ENCODE peak calls at places on chromosomes 16 and 17, in six cellular contexts. N, M, J, Y, V and L are unnamed samples.

GRCh38 chr16:79272141-79272577 is 328.4 kb downstream of the MAF start:
- DNase-seq in N (no peak), M (no peak), J (no peak), Y (no peak), V (no peak), L (no peak)

GRCh38 chr17:67441052-67441738 is 64.1 kb downstream of the PITPNC1 start:
- DNase-seq in N (no peak), M (no peak), J (peak), Y (no peak), V (no peak), L (no peak)

GRCh38 chr17:75073618-75074047 is 14.1 kb upstream of the SLC16A5 start:
- DNase-seq in N (no peak), M (peak), J (no peak), Y (no peak), V (peak), L (no peak)

GRCh38 chr17:72567774-72568173 is 447.0 kb downstream of the SOX9 start:
- DNase-seq in N (no peak), M (no peak), J (no peak), Y (no peak), V (no peak), L (no peak)

GRCh38 chr17:64313577-64313976 is 50.5 kb upstream of the TEX2 start:
- DNase-seq in N (no peak), M (no peak), J (no peak), Y (no peak), V (no peak), L (no peak)

GRCh38 chr17:60601443-60602384 is 1.7 kb downstream of the PPM1D start:
- DNase-seq in N (peak), M (no peak), J (no peak), Y (no peak), V (no peak), L (peak)

GRCh38 chr17:2782030-2782429 is 14.2 kb upstream of the RAP1GAP2 start:
- DNase-seq in N (no peak), M (no peak), J (no peak), Y (no peak), V (no peak), L (no peak)

GRCh38 chr16:86994651-86995171 is 322.5 kb downstream of the C16orf95 start:
- DNase-seq in N (peak), M (no peak), J (no peak), Y (no peak), V (no peak), L (no peak)

GRCh38 chr17:82804442-82805191 is 35.2 kb downstream of the ZNF750 start:
- DNase-seq in N (peak), M (peak), J (no peak), Y (peak), V (peak), L (no peak)

GRCh38 chr17:64993867-64994266 is 62.7 kb downstream of the GNA13 start:
- DNase-seq in N (no peak), M (no peak), J (no peak), Y (no peak), V (no peak), L (no peak)

GRCh38 chr17:42361781-42362186 is 26.5 kb downstream of the STAT3 start:
- DNase-seq in N (no peak), M (no peak), J (no peak), Y (no peak), V (no peak), L (no peak)

GRCh38 chr16:78289368-78289767 is 189.9 kb downstream of the WWOX start:
- DNase-seq in N (no peak), M (no peak), J (no peak), Y (no peak), V (no peak), L (no peak)

GRCh38 chr16:11139624-11140375 is 116.2 kb downstream of the SOCS1 start:
- DNase-seq in N (no peak), M (no peak), J (no peak), Y (no peak), V (no peak), L (no peak)

GRCh38 chr17:1730345-1731193 is 6.1 kb downstream of the WDR81 start:
- DNase-seq in N (peak), M (peak), J (no peak), Y (peak), V (peak), L (peak)

GRCh38 chr17:81039854-81040758 is 5.2 kb downstream of the BAIAP2 start:
- DNase-seq in N (no peak), M (peak), J (no peak), Y (no peak), V (no peak), L (no peak)

GRCh38 chr16:66934138-66934838 is at the start of gene CIAO2B:
- DNase-seq in N (peak), M (peak), J (no peak), Y (peak), V (peak), L (peak)

GRCh38 chr16:86566966-86567700 is 504 bp downstream of the FOXC2 start:
- DNase-seq in N (no peak), M (no peak), J (no peak), Y (no peak), V (no peak), L (no peak)

GRCh38 chr16:71895679-71896385 is 501 bp downstream of the IST1 start:
- DNase-seq in N (peak), M (peak), J (no peak), Y (peak), V (peak), L (no peak)

GRCh38 chr17:80724723-80725388 is 180.2 kb downstream of the RPTOR start:
- DNase-seq in N (no peak), M (peak), J (no peak), Y (no peak), V (no peak), L (no peak)

DNA sequence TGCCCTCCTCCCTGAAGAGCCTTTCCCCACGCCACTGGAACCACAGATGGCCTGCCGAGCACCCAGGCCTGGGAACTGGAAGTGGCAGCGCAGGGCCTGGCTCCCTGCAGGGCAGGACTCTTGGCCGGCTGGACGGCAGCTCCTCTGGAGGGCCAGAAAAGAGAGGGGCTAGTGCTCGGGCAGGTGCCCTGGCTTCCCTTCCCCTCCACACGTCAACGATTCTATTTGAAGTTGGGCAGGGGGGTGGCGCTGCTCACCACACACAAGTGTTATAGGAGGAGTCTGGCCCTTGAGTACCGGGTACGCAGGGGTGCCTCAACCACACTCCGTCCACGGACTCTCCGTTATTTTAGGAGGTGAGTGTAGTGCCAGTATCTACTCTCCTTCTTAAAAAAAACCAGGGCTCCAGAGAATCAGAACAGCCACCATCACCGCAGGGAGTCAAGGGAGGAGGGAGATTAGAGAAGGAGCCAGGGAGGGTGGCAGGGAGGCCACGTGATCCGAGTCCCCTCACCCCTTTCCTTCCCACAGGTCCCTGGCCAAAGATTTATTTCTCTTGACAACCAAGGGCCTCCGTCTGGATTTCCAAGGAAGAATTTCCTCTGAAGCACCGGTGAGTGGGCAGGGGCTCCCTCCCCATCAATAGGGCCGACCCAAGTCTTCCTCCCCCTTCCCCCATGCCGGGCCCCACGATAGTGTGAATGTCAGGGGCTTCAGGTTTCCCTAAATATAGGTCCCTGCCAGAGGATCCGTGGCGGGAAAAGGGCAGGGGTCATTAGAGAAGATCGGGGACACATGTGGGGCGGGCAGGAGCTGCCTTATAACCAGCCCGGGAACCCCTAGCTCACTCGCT is 1.4 kb upstream of the ALDOA start:
- DNase-seq in N (peak), M (peak), J (no peak), Y (peak), V (peak), L (peak)
- TF ChIP-seq CTCF in N (no peak), M (peak), J (no peak), Y (peak), V (no peak), L (no peak)

DNA sequence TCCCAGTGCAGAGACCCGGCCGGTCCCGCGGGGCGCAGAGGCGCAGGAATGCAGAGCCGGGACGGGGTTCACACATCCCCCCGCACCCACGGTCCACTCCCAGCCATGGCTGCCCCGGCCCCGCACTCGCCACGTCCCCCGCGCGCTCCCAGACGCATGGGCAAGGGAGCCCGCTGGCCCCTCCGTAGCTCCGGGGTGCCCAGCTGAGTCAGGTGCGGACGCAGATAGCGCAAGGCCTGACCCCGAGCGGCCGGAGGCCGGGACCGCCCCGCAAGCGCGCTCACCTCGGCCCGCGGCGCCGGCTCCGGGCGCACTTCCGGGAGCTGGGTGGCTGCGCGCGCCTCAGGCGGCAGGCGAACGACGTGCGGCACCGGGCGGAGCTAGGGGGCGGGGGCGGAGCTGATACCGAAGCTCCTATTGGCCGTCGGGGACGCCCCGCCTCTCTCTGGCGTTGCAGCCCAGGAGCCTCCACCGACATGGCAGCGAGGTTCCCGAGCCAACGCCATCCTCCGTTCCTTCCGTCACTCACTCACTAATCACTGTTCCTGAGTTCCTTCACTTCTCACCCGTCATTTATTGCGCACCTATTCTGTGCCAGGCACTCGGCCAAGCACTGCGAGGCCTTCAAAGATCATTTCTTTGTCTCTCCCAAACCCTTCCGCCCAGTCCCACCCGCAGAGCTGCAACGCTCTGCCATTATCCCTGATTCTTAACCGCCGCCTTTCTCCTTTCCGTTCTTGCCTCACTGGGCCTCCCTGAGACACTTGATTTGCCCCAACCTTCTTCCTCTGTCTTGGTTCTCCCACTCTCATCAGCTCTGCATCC is at the start of gene ZNF18:
- DNase-seq in N (peak), M (peak), J (peak), Y (peak), V (peak), L (peak)
- TF ChIP-seq CTCF in N (no peak), M (no peak), J (no peak), Y (no peak), V (no peak), L (no peak)

DNA sequence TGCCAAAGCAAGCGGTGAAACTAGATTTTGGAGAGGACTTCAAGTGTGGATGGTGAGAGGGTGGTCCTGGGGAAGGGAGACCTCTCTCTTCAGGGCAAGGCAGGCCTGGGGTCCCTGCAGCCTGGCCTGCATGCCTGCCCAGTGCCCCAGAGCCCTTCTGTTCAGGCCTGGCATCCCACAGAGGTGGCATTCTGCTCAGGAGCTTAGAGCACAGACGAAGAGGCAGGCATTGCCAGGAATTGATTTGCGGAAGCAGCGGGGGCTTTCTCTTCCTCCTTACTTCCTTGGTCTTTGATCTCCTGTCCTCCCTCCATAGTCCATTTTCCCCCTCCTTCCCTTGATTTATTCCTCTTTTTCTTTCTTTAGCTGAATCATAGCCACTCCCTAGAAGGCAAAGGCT is 15.4 kb upstream of the PIPOX start:
- DNase-seq in N (no peak), M (no peak), J (no peak), Y (no peak), V (no peak), L (no peak)
- TF ChIP-seq CTCF in N (no peak), M (no peak), J (no peak), Y (no peak), V (no peak), L (no peak)

GRCh38 chr17:4592240-4593005 is 8.1 kb downstream of the SMTNL2 start:
- DNase-seq in N (no peak), M (no peak), J (no peak), Y (no peak), V (no peak), L (no peak)

GRCh38 chr17:4591529-4591928 is 7.2 kb downstream of the SMTNL2 start:
- DNase-seq in N (no peak), M (peak), J (no peak), Y (no peak), V (no peak), L (no peak)

GRCh38 chr17:4593021-4593797 is 8.9 kb downstream of the SMTNL2 start:
- DNase-seq in N (no peak), M (no peak), J (no peak), Y (no peak), V (no peak), L (no peak)

GRCh38 chr17:4596636-4597380 is 12.5 kb downstream of the SMTNL2 start:
- DNase-seq in N (no peak), M (no peak), J (no peak), Y (no peak), V (no peak), L (no peak)

GRCh38 chr17:4594406-4595349 is 10.3 kb downstream of the SMTNL2 start:
- DNase-seq in N (no peak), M (peak), J (no peak), Y (no peak), V (no peak), L (no peak)
- TF ChIP-seq CTCF in N (no peak), M (peak), J (no peak), Y (peak), V (peak), L (peak)

GRCh38 chr17:9890124-9890523 is 14.9 kb downstream of the RCVRN start:
- DNase-seq in N (no peak), M (no peak), J (no peak), Y (no peak), V (no peak), L (no peak)
- TF ChIP-seq CTCF in N (peak), M (peak), J (peak), Y (peak), V (no peak), L (peak)

GRCh38 chr16:85437161-85438052 is 175.7 kb upstream of the GSE1 start:
- DNase-seq in N (no peak), M (no peak), J (no peak), Y (peak), V (peak), L (no peak)
- TF ChIP-seq CTCF in N (no peak), M (no peak), J (no peak), Y (no peak), V (no peak), L (no peak)